ENCODE peak calls at places on chromosomes 2 and 18, in seven cellular contexts. M is effector CD4-positive, alpha-beta T cell; F is CD4-positive, alpha-beta T cell; Z is lung; X is activated naive CD4-positive, alpha-beta T cell treated with anti-CD3 and anti-CD28 coated beads, Interleukin-2, amount 10 ng/mL, durations not matched to agents 7 days and 5 days; P is cardiac fibroblast; L is kidney epithelial cell. V is an unnamed sample.

GRCh38 chr2:164785447-164785846 is 56.2 kb downstream of the COBLL1 start:
- DNase-seq in M (no peak), F (no peak), Z (no peak), X (no peak), P (peak; percentile 91), L (no peak), V (no peak)

GRCh38 chr2:180122874-180123273 is 115.8 kb upstream of the CWC22 start:
- DNase-seq in M (no peak), F (no peak), Z (no peak), X (no peak), P (peak; percentile 66), L (peak; percentile 19), V (no peak)

GRCh38 chr18:61926532-61926931 is 33.7 kb upstream of the RNF152 start:
- DNase-seq in M (no peak), F (no peak), Z (no peak), X (peak; percentile 40), P (no peak), L (no peak), V (peak; percentile 45)

GRCh38 chr2:118177932-118178331 is 89.7 kb downstream of the INSIG2 start:
- DNase-seq in M (no peak), F (no peak), Z (no peak), X (no peak), P (no peak), L (no peak), V (no peak)

GRCh38 chr18:62236252-62236651 is 49.2 kb downstream of the RELCH start:
- DNase-seq in M (no peak), F (no peak), Z (no peak), X (no peak), P (no peak), L (no peak), V (no peak)

GRCh38 chr2:119641562-119642258 is 37.3 kb upstream of the TMEM177 start:
- DNase-seq in M (peak; percentile 62), F (peak; percentile 46), Z (peak; percentile 71), X (peak; percentile 81), P (peak; percentile 83), L (peak; percentile 19), V (peak; percentile 44)

GRCh38 chr2:138115664-138116063 is 151.4 kb downstream of the HNMT start:
- DNase-seq in M (no peak), F (no peak), Z (no peak), X (no peak), P (peak; percentile 68), L (no peak), V (no peak)

GRCh38 chr18:35775887-35776286 is 194.3 kb downstream of the GALNT1 start:
- DNase-seq in M (no peak), F (no peak), Z (no peak), X (no peak), P (peak; percentile 21), L (no peak), V (no peak)

GRCh38 chr2:69177063-69177771 is 164.2 kb downstream of the ANTXR1 start:
- DNase-seq in M (no peak), F (no peak), Z (peak; percentile 63), X (no peak), P (peak; percentile 96), L (no peak), V (no peak)

GRCh38 chr18:68431922-68432198 is 283.0 kb downstream of the TMX3 start:
- DNase-seq in M (no peak), F (no peak), Z (no peak), X (no peak), P (no peak), L (no peak), V (no peak)

GRCh38 chr2:33583194-33583938 is 15.7 kb downstream of the FAM98A start:
- DNase-seq in M (peak; percentile 7), F (no peak), Z (no peak), X (peak; percentile 28), P (peak; percentile 63), L (no peak), V (no peak)

GRCh38 chr2:191637182-191638078 is 40.5 kb upstream of the NABP1 start:
- DNase-seq in M (no peak), F (no peak), Z (no peak), X (peak; percentile 41), P (peak; percentile 55), L (no peak), V (no peak)

GRCh38 chr18:45652703-45653490 is 37.6 kb downstream of the SLC14A2 start:
- DNase-seq in M (no peak), F (no peak), Z (no peak), X (no peak), P (peak; percentile 48), L (no peak), V (no peak)

GRCh38 chr18:79922971-79923411 is 28.5 kb downstream of the SLC66A2 start:
- DNase-seq in M (no peak), F (no peak), Z (no peak), X (no peak), P (no peak), L (no peak), V (no peak)

GRCh38 chr2:28956415-28956826 is 24.7 kb upstream of the TOGARAM2 start:
- DNase-seq in M (peak; percentile 43), F (no peak), Z (no peak), X (peak; percentile 56), P (peak; percentile 49), L (no peak), V (peak; percentile 44)

GRCh38 chr2:169363570-169364150 is 1.3 kb upstream of the LRP2 start:
- DNase-seq in M (no peak), F (peak; percentile 32), Z (peak; percentile 58), X (peak; percentile 69), P (peak; percentile 8), L (no peak), V (peak; percentile 14)

GRCh38 chr2:210224660-210225460 is at the start of gene ACADL:
- DNase-seq in M (no peak), F (no peak), Z (peak; percentile 72), X (peak; percentile 24), P (peak; percentile 13), L (no peak), V (no peak)

GRCh38 chr2:43314299-43314927 is 88.0 kb upstream of the ZFP36L2 start:
- DNase-seq in M (no peak), F (no peak), Z (no peak), X (no peak), P (no peak), L (no peak), V (no peak)

GRCh38 chr2:241490444-241490760 is 18.0 kb downstream of the STK25 start:
- DNase-seq in M (no peak), F (no peak), Z (no peak), X (no peak), P (no peak), L (no peak), V (no peak)

GRCh38 chr18:8958660-8959059 is 143.8 kb upstream of the NDUFV2 start:
- DNase-seq in M (no peak), F (no peak), Z (no peak), X (no peak), P (no peak), L (no peak), V (no peak)

GRCh38 chr2:71689393-71689792 is 236.0 kb downstream of the DYSF start:
- DNase-seq in M (no peak), F (no peak), Z (no peak), X (no peak), P (no peak), L (no peak), V (no peak)

GRCh38 chr2:240348522-240348921 is 86.9 kb upstream of the GPC1 start:
- DNase-seq in M (no peak), F (no peak), Z (no peak), X (no peak), P (no peak), L (no peak), V (no peak)

GRCh38 chr2:209380278-209380677 is 43.6 kb upstream of the MAP2 start:
- DNase-seq in M (no peak), F (no peak), Z (no peak), X (no peak), P (no peak), L (peak; percentile 61), V (no peak)

GRCh38 chr2:178397002-178397605 is 53.9 kb downstream of the PRKRA start:
- DNase-seq in M (no peak), F (no peak), Z (no peak), X (no peak), P (peak; percentile 72), L (no peak), V (no peak)